ENCODE peak calls at places on chromosomes 13 and 19, in ten cellular contexts. U, L, T, N, V, Q, R, K, W and F are unnamed samples.

GRCh38 chr13:110017379-110017778 is 231.0 kb upstream of the IRS2 start:
- DNase-seq in Q (peak; percentile 29), V (no peak), L (no peak), K (no peak), T (no peak), U (peak; percentile 34), N (no peak), W (no peak), R (no peak), F (no peak)

GRCh38 chr13:112846411-112847115 is 122.5 kb upstream of the MCF2L start:
- DNase-seq in L (no peak), N (no peak), T (no peak), U (no peak), R (no peak), Q (no peak), W (no peak), K (no peak), V (no peak), F (no peak)

GRCh38 chr13:75258159-75258782 is 223.7 kb downstream of the TBC1D4 start:
- DNase-seq in Q (no peak), T (no peak), V (peak; percentile 24), R (no peak), N (no peak), L (peak; percentile 16), K (peak; percentile 12), U (no peak), W (peak; percentile 36), F (no peak)

GRCh38 chr13:50410921-50411712 is 395.9 kb downstream of the KCNRG start:
- DNase-seq in N (no peak), R (no peak), V (peak; percentile 91), Q (no peak), L (peak; percentile 22), U (no peak), K (no peak), T (no peak), W (no peak), F (no peak)

GRCh38 chr13:89269737-89270136 is 1598.6 kb downstream of the SLITRK5 start:
- DNase-seq in R (no peak), Q (no peak), W (peak; percentile 10), L (no peak), V (no peak), T (no peak), K (no peak), N (no peak), U (no peak), F (no peak)

GRCh38 chr13:114015608-114016295 is 41.9 kb upstream of the C13orf46 start:
- DNase-seq in V (no peak), K (no peak), Q (no peak), W (no peak), U (peak; percentile 75), N (peak; percentile 92), T (no peak), L (no peak), R (peak; percentile 75), F (peak; percentile 64)

GRCh38 chr19:459724-460511 is 915 bp downstream of the SHC2 start:
- DNase-seq in L (peak; percentile 59), K (no peak), R (peak; percentile 60), N (no peak), U (peak; percentile 94), V (peak; percentile 58), W (peak; percentile 98), T (peak; percentile 89), Q (no peak), F (peak; percentile 69)

GRCh38 chr19:41998246-41999020 is 4.4 kb upstream of the ATP1A3 start:
- DNase-seq in Q (no peak), L (peak; percentile 17), K (no peak), U (peak; percentile 88), N (no peak), V (peak; percentile 74), W (peak; percentile 89), R (peak; percentile 43), T (no peak), F (peak; percentile 29)

GRCh38 chr13:61204025-61204424 is 211.6 kb downstream of the PCDH20 start:
- DNase-seq in W (no peak), K (no peak), T (no peak), V (no peak), U (no peak), R (no peak), N (no peak), Q (no peak), L (no peak), F (no peak)

DNA sequence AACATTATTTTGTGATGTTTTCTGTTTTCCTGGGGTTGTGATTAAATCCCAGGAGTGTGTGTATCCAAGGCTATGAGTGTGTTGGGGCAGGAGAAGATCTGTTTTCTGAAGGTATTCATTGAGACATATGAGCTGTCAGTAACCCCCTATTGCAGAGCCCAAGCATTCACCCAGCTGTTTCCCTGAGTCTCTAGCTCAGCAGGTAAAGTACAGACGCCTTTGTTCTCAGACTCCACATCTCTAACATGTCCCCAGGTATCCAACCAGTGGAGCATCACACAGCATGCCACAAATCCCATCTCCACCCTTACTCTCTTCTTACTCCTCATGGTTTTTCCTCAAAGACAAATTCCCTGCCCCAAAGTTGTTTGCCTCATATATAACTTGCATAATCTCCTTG is 213.6 kb downstream of the PCDH20 start:
- DNase-seq in U (no peak), V (no peak), Q (peak; percentile 17), K (no peak), L (no peak), N (no peak), R (no peak), T (no peak), W (no peak), F (no peak)
- TF ChIP-seq POLR2AphosphoS5 in U (no peak), V (no peak), Q (peak; percentile 100), K (no peak), L (no peak), N (no peak), R (no peak), T (no peak), W (no peak), F (no peak)

GRCh38 chr13:87678353-87678752 is 7.2 kb downstream of the SLITRK5 start:
- DNase-seq in R (no peak), L (no peak), U (no peak), N (no peak), W (peak; percentile 4), V (no peak), Q (no peak), K (no peak), T (no peak), F (no peak)

GRCh38 chr13:87676254-87677042 is 5.3 kb downstream of the SLITRK5 start:
- DNase-seq in N (no peak), R (no peak), L (no peak), T (no peak), W (peak; percentile 4), Q (no peak), V (no peak), U (peak; percentile 10), K (no peak), F (no peak)

GRCh38 chr13:87677043-87677333 is 5.8 kb downstream of the SLITRK5 start:
- DNase-seq in V (no peak), W (no peak), U (no peak), N (no peak), L (no peak), K (no peak), R (no peak), Q (no peak), T (no peak), F (no peak)

GRCh38 chr13:87677334-87678234 is 6.4 kb downstream of the SLITRK5 start:
- DNase-seq in N (peak; percentile 47), W (peak; percentile 63), V (no peak), K (no peak), R (peak; percentile 14), T (no peak), Q (no peak), U (peak; percentile 85), L (peak; percentile 1), F (no peak)

GRCh38 chr13:87680298-87680697 is 9.1 kb downstream of the SLITRK5 start:
- DNase-seq in W (peak; percentile 5), U (no peak), V (no peak), R (no peak), N (no peak), L (no peak), Q (no peak), T (no peak), K (no peak), F (no peak)
- TF ChIP-seq EP300 in W (no peak), U (no peak), V (no peak), R (no peak), N (no peak), L (no peak), Q (no peak), T (no peak), K (no peak), F (no peak)

GRCh38 chr19:44961821-44962220 is 6.6 kb downstream of the CLPTM1 start:
- DNase-seq in N (no peak), R (no peak), W (no peak), V (no peak), U (no peak), L (no peak), Q (no peak), K (no peak), T (no peak), F (no peak)
- H3K4me3 ChIP-seq in N (no peak overlapping the region), R (no peak overlapping the region), W (no peak overlapping the region), V (no peak overlapping the region), U (no peak overlapping the region), L (no peak overlapping the region), Q (no peak overlapping the region), K (no peak overlapping the region), T (no peak overlapping the region), F (no peak overlapping the region)

GRCh38 chr19:1717970-1718264 is 35.4 kb upstream of the ONECUT3 start:
- DNase-seq in R (no peak), V (no peak), W (no peak), L (no peak), U (no peak), Q (no peak), K (no peak), N (no peak), T (no peak), F (no peak)
- TF ChIP-seq POLR2AphosphoS5 in R (no peak), V (no peak), W (no peak), L (no peak), U (no peak), Q (no peak), K (no peak), N (no peak), T (no peak), F (no peak)

GRCh38 chr19:16462757-16463250 is 9.0 kb downstream of the EPS15L1 start:
- DNase-seq in L (no peak), K (no peak), T (no peak), W (no peak), R (peak; percentile 26), U (no peak), Q (no peak), N (no peak), V (no peak), F (peak; percentile 66)
- TF ChIP-seq EP300 in L (no peak), K (no peak), T (no peak), W (no peak), R (no peak), U (no peak), Q (no peak), N (no peak), V (no peak), F (no peak)

GRCh38 chr13:56187331-56187730 is 953.4 kb upstream of the PRR20A start:
- DNase-seq in Q (no peak), K (no peak), R (no peak), W (no peak), U (peak; percentile 65), T (no peak), N (peak; percentile 38), L (no peak), V (no peak), F (no peak)
- H3K4me3 ChIP-seq in Q (no peak overlapping the region), K (no peak overlapping the region), R (no peak overlapping the region), W (no peak overlapping the region), U (no peak overlapping the region), T (no peak overlapping the region), N (no peak overlapping the region), L (no peak overlapping the region), V (no peak overlapping the region), F (no peak overlapping the region)

GRCh38 chr13:51479199-51479523 is 26.3 kb upstream of the INTS6 start:
- DNase-seq in N (no peak), R (no peak), V (no peak), T (no peak), K (no peak), L (peak; percentile 51), W (no peak), Q (no peak), U (no peak), F (no peak)
- TF ChIP-seq POLR2AphosphoS5 in N (no peak), R (no peak), V (no peak), T (no peak), K (no peak), L (no peak), W (no peak), Q (no peak), U (no peak), F (no peak)